ENCODE peak calls at places on chromosomes 6 and 20, in six cellular contexts. V is breast epithelium, K is right atrium auricular region, Z is cardiac fibroblast, N is stomach, M is lower lobe of right lung. O is an unnamed sample.
A peak's percentile ranks its signal among the peaks of the same experiment; 100 is the strongest.

GRCh38 chr6:40350942-40351217 is 236.3 kb downstream of the LRFN2 start:
- DNase-seq in V (no peak), K (no peak), Z (no peak), N (no peak), M (no peak), O (no peak)

GRCh38 chr20:13492001-13492480 is 146.7 kb downstream of the TASP1 start:
- DNase-seq in V (peak; percentile 85), K (peak; percentile 62), Z (peak; percentile 90), N (no peak), M (no peak), O (peak; percentile 68)

GRCh38 chr20:54633374-54633773 is 158.0 kb downstream of the DOK5 start:
- DNase-seq in V (no peak), K (no peak), Z (no peak), N (no peak), M (no peak), O (no peak)

GRCh38 chr20:48467622-48468021 is 360.2 kb downstream of the PREX1 start:
- DNase-seq in V (no peak), K (no peak), Z (no peak), N (no peak), M (no peak), O (no peak)

GRCh38 chr20:58407966-58408557 is 19.0 kb downstream of the VAPB start:
- DNase-seq in V (no peak), K (no peak), Z (peak; percentile 19), N (no peak), M (no peak), O (no peak)

GRCh38 chr6:13538084-13538483 is 36.3 kb upstream of the SIRT5 start:
- DNase-seq in V (no peak), K (no peak), Z (peak; percentile 84), N (no peak), M (no peak), O (peak; percentile 21)

GRCh38 chr20:5061209-5061608 is 58.5 kb downstream of the PCNA start:
- DNase-seq in V (no peak), K (no peak), Z (no peak), N (no peak), M (no peak), O (peak; percentile 3)

GRCh38 chr6:11214438-11214837 is 18.0 kb downstream of the NEDD9 start:
- DNase-seq in V (peak; percentile 78), K (no peak), Z (no peak), N (no peak), M (no peak), O (no peak)

GRCh38 chr6:137217801-137218472 is 1.2 kb downstream of the IFNGR1 start:
- DNase-seq in V (no peak), K (no peak), Z (peak; percentile 55), N (no peak), M (peak; percentile 59), O (peak; percentile 24)

GRCh38 chr20:16712541-16712947 is 17.3 kb upstream of the SNRPB2 start:
- DNase-seq in V (no peak), K (no peak), Z (no peak), N (no peak), M (no peak), O (no peak)

GRCh38 chr6:168782211-168782729 is 341.3 kb downstream of the SMOC2 start:
- DNase-seq in V (no peak), K (no peak), Z (no peak), N (no peak), M (no peak), O (no peak)

GRCh38 chr6:12119085-12119588 is 107.0 kb downstream of the HIVEP1 start:
- DNase-seq in V (no peak), K (no peak), Z (no peak), N (no peak), M (no peak), O (no peak)

GRCh38 chr6:32860674-32861073 is 6.7 kb downstream of the PSMB9 start:
- DNase-seq in V (no peak), K (no peak), Z (no peak), N (no peak), M (no peak), O (no peak)

GRCh38 chr6:139550361-139550760 is 175.9 kb upstream of the CITED2 start:
- DNase-seq in V (no peak), K (no peak), Z (no peak), N (no peak), M (no peak), O (no peak)

GRCh38 chr6:22598386-22598785 is 29.0 kb downstream of the HDGFL1 start:
- DNase-seq in V (no peak), K (no peak), Z (no peak), N (no peak), M (no peak), O (no peak)

GRCh38 chr6:138692978-138693909 is 80.3 kb upstream of the CCDC28A start:
- DNase-seq in V (peak; percentile 48), K (no peak), Z (peak; percentile 70), N (peak; percentile 82), M (peak; percentile 83), O (peak; percentile 83)

GRCh38 chr6:54286141-54286540 is 22.1 kb upstream of the TINAG start:
- DNase-seq in V (no peak), K (no peak), Z (no peak), N (no peak), M (no peak), O (no peak)

GRCh38 chr20:18360601-18361000 is 72.3 kb downstream of the ZNF133 start:
- DNase-seq in V (no peak), K (no peak), Z (no peak), N (no peak), M (no peak), O (no peak)

GRCh38 chr6:2876210-2877056 is 26.7 kb downstream of the SERPINB9 start:
- DNase-seq in V (peak; percentile 57), K (peak; percentile 73), Z (peak; percentile 95), N (peak; percentile 57), M (peak; percentile 79), O (peak; percentile 89)

GRCh38 chr6:107712523-107713213 is 111.4 kb downstream of the SCML4 start:
- DNase-seq in V (no peak), K (no peak), Z (no peak), N (no peak), M (no peak), O (no peak)

GRCh38 chr20:61030130-61030529 is 221.9 kb upstream of the CDH4 start:
- DNase-seq in V (no peak), K (peak; percentile 38), Z (no peak), N (no peak), M (no peak), O (no peak)

GRCh38 chr6:64281167-64281566 is 645.6 kb downstream of the PHF3 start:
- DNase-seq in V (no peak), K (no peak), Z (no peak), N (no peak), M (no peak), O (no peak)

GRCh38 chr6:64280569-64280968 is 645.0 kb downstream of the PHF3 start:
- DNase-seq in V (no peak), K (no peak), Z (peak; percentile 66), N (no peak), M (no peak), O (no peak)
- TF ChIP-seq CTCF in V (no peak), K (no peak), Z (peak; percentile 15), N (no peak), M (peak; percentile 31), O (peak; percentile 15)

GRCh38 chr6:42140756-42141602 is 1.4 kb downstream of the C6orf132 start:
- DNase-seq in V (no peak), K (no peak), Z (no peak), N (peak; percentile 28), M (no peak), O (peak; percentile 38)
- H3K4me3 ChIP-seq in V (peak overlapping the region; percentile 67), K (peak overlapping the region; percentile 59), Z (peak overlapping the region; percentile 63), N (peak overlapping the region; percentile 42), M (peak overlapping the region; percentile 57), O (no peak overlapping the region)

DNA sequence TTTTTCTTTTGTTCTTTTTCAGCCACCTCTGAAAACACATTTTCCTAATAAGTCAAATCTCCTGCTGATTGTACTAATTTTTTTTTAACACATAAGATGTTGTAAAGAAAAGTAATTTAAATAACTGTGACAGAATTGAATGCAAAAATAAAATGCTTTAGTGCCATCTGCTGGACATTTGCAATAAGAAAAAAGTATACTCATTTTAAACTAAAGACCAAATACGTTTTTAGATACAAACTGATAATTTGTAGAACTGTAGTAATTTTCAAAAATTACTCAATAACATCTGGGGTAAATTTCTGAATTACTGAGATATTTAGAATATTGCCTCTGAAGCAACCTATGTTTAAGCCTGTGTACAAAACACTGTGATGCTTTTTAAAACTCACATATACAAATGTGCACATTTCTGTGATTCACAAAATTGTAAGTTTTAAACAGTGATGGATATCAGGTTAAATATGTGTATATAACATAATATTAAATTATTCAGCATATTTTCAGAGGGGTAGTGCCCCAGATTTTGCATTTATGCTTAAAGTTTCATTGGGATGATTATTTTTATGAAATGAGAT is 198.7 kb downstream of the RIMS1 start:
- DNase-seq in V (no peak), K (no peak), Z (peak; percentile 29), N (no peak), M (no peak), O (peak; percentile 28)
- TF ChIP-seq CTCF in V (peak; percentile 23), K (no peak), Z (peak; percentile 32), N (no peak), M (peak; percentile 51), O (peak; percentile 22)

DNA sequence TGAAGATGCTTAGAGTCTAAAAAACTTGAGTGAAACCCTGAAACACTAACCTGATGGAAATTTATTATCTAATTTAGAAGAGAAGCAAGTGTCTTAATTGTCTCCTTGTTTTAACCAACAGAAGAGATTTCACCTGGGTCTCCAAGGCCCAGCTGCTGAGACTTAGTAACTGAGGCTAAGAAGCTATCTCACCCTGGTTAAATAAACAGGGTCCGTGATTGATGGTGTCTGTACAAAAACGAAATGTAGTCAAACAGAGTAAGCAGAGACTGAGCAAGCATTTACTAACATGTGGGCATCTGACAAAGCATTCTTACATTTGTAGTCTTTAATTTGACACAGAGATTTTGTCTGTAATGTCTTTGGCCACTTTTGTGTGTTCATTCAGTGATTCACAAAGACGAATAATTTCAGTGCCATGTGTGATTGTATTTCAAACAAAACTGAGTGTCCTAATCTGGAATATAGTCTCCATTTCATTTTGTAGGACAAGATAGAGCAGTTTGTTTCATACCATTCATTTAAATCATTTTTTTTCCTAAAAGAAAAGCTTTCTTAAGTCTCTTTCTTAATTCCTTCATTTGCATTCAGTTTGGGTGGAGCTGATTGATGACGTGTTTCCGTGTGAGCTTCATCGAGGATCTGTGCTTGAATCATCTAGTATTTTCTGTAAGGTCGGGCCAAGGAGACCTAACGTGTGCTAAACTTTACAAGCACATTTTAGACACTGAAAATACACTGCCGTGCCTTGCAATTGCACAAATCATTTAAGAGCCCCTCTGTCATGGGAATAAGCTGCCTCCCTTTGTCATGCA is 170.6 kb upstream of the QKI start:
- DNase-seq in V (no peak), K (no peak), Z (no peak), N (no peak), M (no peak), O (no peak)
- H3K4me3 ChIP-seq in V (no peak overlapping the region), K (no peak overlapping the region), Z (no peak overlapping the region), N (no peak overlapping the region), M (no peak overlapping the region), O (no peak overlapping the region)

DNA sequence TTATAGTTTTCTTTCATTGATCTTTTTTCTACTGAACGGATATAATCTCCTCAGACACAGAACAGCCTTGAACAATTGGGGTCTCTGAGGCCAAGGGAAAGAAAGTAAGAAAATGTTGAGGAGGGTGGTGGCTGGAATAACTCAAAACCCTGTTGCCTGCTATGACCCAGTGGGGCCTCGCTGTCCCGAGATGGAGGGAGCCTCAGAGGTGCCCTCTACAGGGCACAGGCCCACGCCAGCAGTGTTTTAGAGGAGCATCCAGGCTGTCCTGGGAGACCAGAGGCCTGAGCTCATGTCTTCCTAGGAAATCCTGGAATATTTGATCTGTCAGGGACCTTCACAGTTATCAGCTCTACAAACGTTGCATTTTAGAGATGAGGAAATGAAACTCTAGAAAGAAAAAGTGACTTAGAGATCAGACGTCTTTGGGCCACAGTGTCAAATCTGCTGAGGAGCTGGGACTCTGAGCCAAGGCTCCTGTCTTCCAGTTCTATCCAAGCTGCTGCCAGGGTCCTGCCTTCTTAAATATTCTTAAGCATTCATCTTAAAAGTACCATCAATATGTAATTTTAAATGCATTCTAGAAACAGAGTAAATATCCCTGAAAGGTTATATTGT is 26.3 kb downstream of the ALDH5A1 start:
- DNase-seq in V (no peak), K (no peak), Z (peak; percentile 38), N (peak; percentile 56), M (peak; percentile 69), O (peak; percentile 40)
- TF ChIP-seq CTCF in V (no peak), K (peak; percentile 36), Z (peak; percentile 82), N (peak; percentile 43), M (peak; percentile 66), O (peak; percentile 80)